ENCODE peak calls at places on chromosomes 2 and 18, in nine cellular contexts. G is CD8-positive, alpha-beta T cell; R is CD4-positive, CD25-positive, alpha-beta regulatory T cell; Q is HepG2; U is cardiac muscle cell; Y is fibroblast of lung; D is hepatocyte; H is body of pancreas; V is effector memory CD4-positive, alpha-beta T cell. S is an unnamed sample.

GRCh38 chr2:33859791-33860461 is 260.8 kb upstream of the FAM98A start:
- DNase-seq in G (no peak), R (no peak), Q (no peak), U (no peak), Y (peak; percentile 7), D (no peak), H (no peak), V (no peak), S (peak; percentile 39)

GRCh38 chr2:12484536-12485115 is 232.1 kb upstream of the TRIB2 start:
- DNase-seq in G (no peak), R (no peak), Q (no peak), U (no peak), Y (peak; percentile 75), D (no peak), H (no peak), V (no peak), S (no peak)

GRCh38 chr2:160251566-160251965 is 51.5 kb upstream of the ITGB6 start:
- DNase-seq in G (no peak), R (no peak), Q (no peak), U (no peak), Y (no peak), D (no peak), H (no peak), V (no peak), S (no peak)

GRCh38 chr2:98736464-98736889 is 5.5 kb upstream of the MGAT4A start:
- DNase-seq in G (no peak), R (peak; percentile 30), Q (peak; percentile 52), U (no peak), Y (peak; percentile 4), D (no peak), H (no peak), V (no peak), S (no peak)

GRCh38 chr2:226995625-226996041 is 159.8 kb downstream of the RHBDD1 start:
- DNase-seq in G (no peak), R (no peak), Q (no peak), U (peak; percentile 86), Y (peak; percentile 94), D (no peak), H (no peak), V (no peak), S (peak; percentile 62)

GRCh38 chr2:178905266-178905665 is 98.0 kb upstream of the TTN start:
- DNase-seq in G (no peak), R (no peak), Q (no peak), U (no peak), Y (no peak), D (no peak), H (no peak), V (no peak), S (peak; percentile 34)

GRCh38 chr2:147844691-147845607 is at the start of gene ACVR2A:
- DNase-seq in G (peak; percentile 16), R (peak; percentile 48), Q (peak; percentile 31), U (peak; percentile 44), Y (peak; percentile 47), D (peak; percentile 58), H (peak; percentile 53), V (peak; percentile 25), S (peak; percentile 30)

GRCh38 chr2:13650586-13651180 is 933.9 kb downstream of the TRIB2 start:
- DNase-seq in G (no peak), R (no peak), Q (no peak), U (no peak), Y (no peak), D (peak; percentile 25), H (no peak), V (no peak), S (peak; percentile 11)

GRCh38 chr2:240358080-240358479 is 77.4 kb upstream of the GPC1 start:
- DNase-seq in G (no peak), R (no peak), Q (no peak), U (no peak), Y (no peak), D (no peak), H (no peak), V (no peak), S (no peak)

GRCh38 chr2:95530734-95531133 is 46.2 kb upstream of the TRIM43B start:
- DNase-seq in G (no peak), R (no peak), Q (no peak), U (peak; percentile 46), Y (peak; percentile 89), D (no peak), H (no peak), V (no peak), S (no peak)

GRCh38 chr2:61926921-61927477 is 21.5 kb downstream of the COMMD1 start:
- DNase-seq in G (no peak), R (no peak), Q (no peak), U (no peak), Y (no peak), D (no peak), H (no peak), V (no peak), S (no peak)

GRCh38 chr2:20617892-20618467 is 32.9 kb downstream of the HS1BP3 start:
- DNase-seq in G (no peak), R (no peak), Q (peak; percentile 94), U (peak; percentile 100), Y (peak; percentile 97), D (peak; percentile 95), H (peak; percentile 90), V (no peak), S (peak; percentile 96)

GRCh38 chr2:20617081-20617575 is 33.8 kb downstream of the HS1BP3 start:
- DNase-seq in G (no peak), R (no peak), Q (no peak), U (peak; percentile 72), Y (no peak), D (peak; percentile 59), H (no peak), V (no peak), S (peak; percentile 92)

GRCh38 chr2:20615466-20616241 is 35.2 kb downstream of the HS1BP3 start:
- DNase-seq in G (no peak), R (no peak), Q (peak; percentile 71), U (no peak), Y (no peak), D (peak; percentile 60), H (no peak), V (no peak), S (no peak)

GRCh38 chr2:20615046-20615465 is 35.8 kb downstream of the HS1BP3 start:
- DNase-seq in G (no peak), R (no peak), Q (no peak), U (no peak), Y (no peak), D (no peak), H (no peak), V (no peak), S (no peak)

GRCh38 chr2:20616341-20616871 is 34.5 kb downstream of the HS1BP3 start:
- DNase-seq in G (no peak), R (no peak), Q (no peak), U (no peak), Y (no peak), D (no peak), H (no peak), V (no peak), S (no peak)
- H3K4me1 ChIP-seq in G (no peaks in the 10 kb centered on the region), R (no peaks in the 10 kb centered on the region), Q (peaks cover 74% of the 10 kb centered on the region), U (peaks cover 25% of the 10 kb centered on the region), Y (peaks cover 34% of the 10 kb centered on the region), D (peaks cover 43% of the 10 kb centered on the region), H (peaks cover 61% of the 10 kb centered on the region), V (no peaks in the 10 kb centered on the region), S (peaks cover 84% of the 10 kb centered on the region)

DNA sequence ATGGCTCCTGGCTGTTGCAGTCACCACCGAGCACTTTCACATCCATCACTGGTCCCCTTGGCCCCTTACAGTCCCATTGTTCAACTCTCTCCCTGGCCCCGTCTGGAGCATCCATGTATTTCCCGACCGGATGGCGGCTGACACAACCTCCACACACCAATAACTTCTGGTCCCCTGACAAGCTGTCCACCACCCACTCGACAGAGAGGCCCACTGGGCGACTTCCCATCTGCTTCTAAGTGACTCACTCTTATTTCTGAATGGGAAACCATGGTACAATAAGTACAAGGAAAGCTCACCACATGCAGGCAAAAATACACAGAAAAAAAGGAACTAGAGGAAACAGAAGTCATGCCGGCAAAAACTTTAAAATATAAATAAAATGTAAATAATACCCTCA is 82.9 kb upstream of the RAB12 start:
- DNase-seq in G (no peak), R (no peak), Q (no peak), U (no peak), Y (no peak), D (no peak), H (no peak), V (no peak), S (no peak)
- H3K27me3 ChIP-seq in G (no peaks in the 10 kb centered on the region), R (peaks cover 5% of the 10 kb centered on the region), Q (peaks cover 20% of the 10 kb centered on the region), U (no peaks in the 10 kb centered on the region), Y (no peaks in the 10 kb centered on the region), D (no peaks in the 10 kb centered on the region), H (no peaks in the 10 kb centered on the region), V (no peaks in the 10 kb centered on the region), S (no peaks in the 10 kb centered on the region)

GRCh38 chr2:10439971-10440370 is 8.2 kb downstream of the ODC1 start:
- DNase-seq in G (no peak), R (no peak), Q (no peak), U (no peak), Y (no peak), D (no peak), H (no peak), V (no peak), S (no peak)

GRCh38 chr2:10439185-10439879 is 8.8 kb downstream of the ODC1 start:
- DNase-seq in G (no peak), R (no peak), Q (no peak), U (peak; percentile 38), Y (peak; percentile 36), D (no peak), H (no peak), V (no peak), S (no peak)

GRCh38 chr2:10437806-10438205 is 10.3 kb downstream of the ODC1 start:
- DNase-seq in G (no peak), R (no peak), Q (peak; percentile 50), U (no peak), Y (no peak), D (no peak), H (no peak), V (no peak), S (no peak)

GRCh38 chr2:10436711-10437110 is 11.4 kb downstream of the ODC1 start:
- DNase-seq in G (no peak), R (no peak), Q (no peak), U (no peak), Y (no peak), D (no peak), H (no peak), V (no peak), S (no peak)

DNA sequence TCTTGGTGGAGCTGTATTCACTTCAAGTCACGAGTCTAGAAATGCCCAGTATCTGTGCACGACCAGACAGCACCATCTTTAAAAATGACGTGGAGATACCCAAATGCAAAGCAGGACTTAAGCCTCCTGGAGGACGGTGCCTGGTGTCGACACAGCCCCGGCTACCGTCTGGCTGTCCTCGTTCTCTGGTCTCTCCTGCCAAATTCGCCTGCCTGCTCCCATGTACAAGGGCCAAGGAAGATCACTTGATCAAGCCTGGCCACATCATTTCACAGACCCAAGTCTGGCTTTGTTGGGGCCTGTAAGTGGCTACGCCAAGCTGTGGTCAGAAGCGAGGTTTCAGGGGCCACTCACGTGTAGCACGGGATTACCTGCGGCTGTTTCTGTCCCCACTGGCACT is 9.4 kb downstream of the ODC1 start:
- DNase-seq in G (no peak), R (no peak), Q (no peak), U (no peak), Y (no peak), D (no peak), H (no peak), V (no peak), S (no peak)
- H3K36me3 ChIP-seq in G (peaks cover 37% of the 10 kb centered on the region), R (peaks cover 47% of the 10 kb centered on the region), Q (peaks cover 21% of the 10 kb centered on the region), U (peaks cover 38% of the 10 kb centered on the region), Y (peaks cover 27% of the 10 kb centered on the region), D (peaks cover 2% of the 10 kb centered on the region), H (peaks cover 29% of the 10 kb centered on the region), V (peaks cover 43% of the 10 kb centered on the region), S (peaks cover 54% of the 10 kb centered on the region)

DNA sequence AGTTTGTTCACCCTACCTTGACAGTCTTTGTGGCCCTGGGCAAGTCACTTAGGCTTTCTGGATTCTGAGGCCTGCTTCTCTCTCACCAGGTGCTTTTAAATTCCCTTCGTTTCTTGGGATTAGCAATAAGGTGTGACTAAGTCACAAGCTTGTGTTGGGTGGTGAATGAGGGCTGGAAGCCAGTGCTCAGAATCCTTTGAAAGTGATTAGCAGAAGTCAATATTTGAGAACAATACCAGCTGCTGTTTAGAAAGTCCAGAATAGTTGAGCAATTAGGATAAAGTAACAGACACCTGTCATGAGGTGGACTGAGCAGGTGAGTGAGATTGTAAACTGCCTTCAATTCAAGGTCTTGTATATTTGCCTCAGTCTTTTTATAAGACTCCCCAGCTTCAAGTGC is 19.3 kb upstream of the MGAT5 start:
- DNase-seq in G (no peak), R (no peak), Q (peak; percentile 28), U (no peak), Y (no peak), D (peak; percentile 24), H (peak; percentile 37), V (no peak), S (no peak)
- H3K4me1 ChIP-seq in G (peaks cover 58% of the 10 kb centered on the region), R (peaks cover 62% of the 10 kb centered on the region), Q (peaks cover 29% of the 10 kb centered on the region), U (peaks cover 8% of the 10 kb centered on the region), Y (peaks cover 15% of the 10 kb centered on the region), D (peaks cover 4% of the 10 kb centered on the region), H (peaks cover 35% of the 10 kb centered on the region), V (peaks cover 49% of the 10 kb centered on the region), S (peaks cover 8% of the 10 kb centered on the region)